ENCODE peak calls at places on chromosome 7, in four cellular contexts. One of them, this sample, is unnamed.

GRCh38 chr7:117995850-117996650 is 122.8 kb upstream of the CTTNBP2 start:
- DNase-seq in H1: no peak
- DNase-seq in GM12878: no peak
- DNase-seq in HepG2: no peak
- DNase-seq in this sample: no peak

GRCh38 chr7:48035967-48036478 is 680 bp downstream of the C7orf57 start:
- DNase-seq in H1: no peak
- DNase-seq in HepG2: no peak
- DNase-seq in GM12878: no peak
- DNase-seq in this sample: no peak

GRCh38 chr7:12564996-12565764 is 5.3 kb upstream of the SCIN start:
- DNase-seq in H1: no peak
- DNase-seq in HepG2: no peak
- DNase-seq in GM12878: no peak
- DNase-seq in this sample: no peak

GRCh38 chr7:20403356-20403755 is 72.7 kb downstream of the ITGB8 start:
- DNase-seq in GM12878: no peak
- DNase-seq in H1: no peak
- DNase-seq in HepG2: no peak
- DNase-seq in this sample: no peak

GRCh38 chr7:49396194-49396593 is 377.2 kb upstream of the VWC2 start:
- DNase-seq in HepG2: no peak
- DNase-seq in GM12878: no peak
- DNase-seq in H1: no peak
- DNase-seq in this sample: no peak

GRCh38 chr7:128361463-128362441 is at the start of gene PRRT4:
- DNase-seq in HepG2: no peak
- DNase-seq in GM12878: no peak
- DNase-seq in H1: no peak
- DNase-seq in this sample: no peak

GRCh38 chr7:30928254-30928872 is 16.7 kb downstream of the AQP1 start:
- DNase-seq in H1: no peak
- DNase-seq in GM12878: no peak
- DNase-seq in HepG2: no peak
- DNase-seq in this sample: no peak

GRCh38 chr7:47132471-47132870 is 449.4 kb downstream of the TNS3 start:
- DNase-seq in HepG2: no peak
- DNase-seq in H1: no peak
- DNase-seq in GM12878: no peak
- DNase-seq in this sample: no peak

GRCh38 chr7:117277576-117277975 is 45.3 kb downstream of the WNT2 start:
- DNase-seq in GM12878: no peak
- DNase-seq in H1: no peak
- DNase-seq in HepG2: no peak
- DNase-seq in this sample: no peak

GRCh38 chr7:141074162-141074989 is 512 bp downstream of the TMEM178B start:
- DNase-seq in GM12878: no peak
- DNase-seq in H1: no peak
- DNase-seq in HepG2: no peak
- DNase-seq in this sample: no peak

GRCh38 chr7:141071855-141072547 is 1.9 kb upstream of the TMEM178B start:
- DNase-seq in HepG2: no peak
- DNase-seq in H1: no peak
- DNase-seq in GM12878: no peak
- DNase-seq in this sample: no peak

GRCh38 chr7:141072548-141073172 is 1.2 kb upstream of the TMEM178B start:
- DNase-seq in HepG2: no peak
- DNase-seq in GM12878: no peak
- DNase-seq in H1: no peak
- DNase-seq in this sample: no peak

GRCh38 chr7:141073641-141074161 is at the start of gene TMEM178B:
- DNase-seq in GM12878: no peak
- DNase-seq in HepG2: no peak
- DNase-seq in H1: no peak
- DNase-seq in this sample: no peak

DNA sequence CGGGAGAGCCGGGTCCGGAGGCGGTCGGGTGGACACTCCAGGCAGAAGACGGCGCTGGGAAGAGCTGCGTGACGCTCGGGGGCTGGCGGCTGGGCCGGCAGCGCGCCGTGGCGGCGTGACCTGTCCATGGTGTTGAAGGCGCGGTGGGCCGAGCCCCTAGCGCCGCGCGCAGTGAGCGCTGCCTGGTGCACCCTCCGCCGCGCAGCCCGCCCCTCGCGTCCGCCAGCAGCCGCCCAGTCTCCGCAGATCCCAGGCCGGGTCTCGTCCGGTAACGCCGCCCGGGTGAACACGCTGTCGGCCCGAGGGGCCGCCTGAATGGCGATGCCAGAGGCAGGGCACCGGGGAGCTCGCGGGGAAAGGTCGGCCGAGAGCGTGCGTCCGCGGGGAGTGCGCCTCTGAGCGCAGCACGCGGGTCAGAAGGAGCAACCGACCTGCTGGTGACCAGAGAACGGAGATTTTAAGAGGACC is 657 bp upstream of the TMEM178B start:
- DNase-seq in HepG2: peak; percentile 3
- DNase-seq in GM12878: no peak
- DNase-seq in H1: no peak
- DNase-seq in this sample: no peak
- TF ChIP-seq SUZ12 in HepG2: no peak
- TF ChIP-seq SUZ12 in GM12878: no peak
- TF ChIP-seq SUZ12 in H1: peak; percentile 41
- TF ChIP-seq SUZ12 in this sample: no peak

GRCh38 chr7:139748936-139749335 is 28.9 kb downstream of the HIPK2 start:
- DNase-seq in GM12878: no peak
- DNase-seq in H1: no peak
- DNase-seq in HepG2: no peak
- DNase-seq in this sample: no peak
- H3K4me1 ChIP-seq in GM12878: no peaks in the 10 kb centered on the region
- H3K4me1 ChIP-seq in H1: no peaks in the 10 kb centered on the region
- H3K4me1 ChIP-seq in HepG2: peaks cover 69% of the 10 kb centered on the region
- H3K4me1 ChIP-seq in this sample: peaks cover 3% of the 10 kb centered on the region

GRCh38 chr7:71453630-71454029 is 321.7 kb downstream of the GALNT17 start:
- DNase-seq in HepG2: no peak
- DNase-seq in H1: no peak
- DNase-seq in GM12878: no peak
- DNase-seq in this sample: no peak

GRCh38 chr7:71454981-71455380 is 323.0 kb downstream of the GALNT17 start:
- DNase-seq in H1: no peak
- DNase-seq in GM12878: no peak
- DNase-seq in HepG2: no peak
- DNase-seq in this sample: no peak

GRCh38 chr7:71459137-71459536 is 327.2 kb downstream of the GALNT17 start:
- DNase-seq in H1: no peak
- DNase-seq in HepG2: no peak
- DNase-seq in GM12878: no peak
- DNase-seq in this sample: no peak

GRCh38 chr7:71457881-71458590 is 326.1 kb downstream of the GALNT17 start:
- DNase-seq in H1: no peak
- DNase-seq in HepG2: no peak
- DNase-seq in GM12878: no peak
- DNase-seq in this sample: no peak

GRCh38 chr7:71457021-71457420 is 325.1 kb downstream of the GALNT17 start:
- DNase-seq in HepG2: no peak
- DNase-seq in H1: peak; percentile 51
- DNase-seq in GM12878: no peak
- DNase-seq in this sample: peak; percentile 56
- TF ChIP-seq SUZ12 in HepG2: no peak
- TF ChIP-seq SUZ12 in H1: no peak
- TF ChIP-seq SUZ12 in GM12878: no peak
- TF ChIP-seq SUZ12 in this sample: no peak

DNA sequence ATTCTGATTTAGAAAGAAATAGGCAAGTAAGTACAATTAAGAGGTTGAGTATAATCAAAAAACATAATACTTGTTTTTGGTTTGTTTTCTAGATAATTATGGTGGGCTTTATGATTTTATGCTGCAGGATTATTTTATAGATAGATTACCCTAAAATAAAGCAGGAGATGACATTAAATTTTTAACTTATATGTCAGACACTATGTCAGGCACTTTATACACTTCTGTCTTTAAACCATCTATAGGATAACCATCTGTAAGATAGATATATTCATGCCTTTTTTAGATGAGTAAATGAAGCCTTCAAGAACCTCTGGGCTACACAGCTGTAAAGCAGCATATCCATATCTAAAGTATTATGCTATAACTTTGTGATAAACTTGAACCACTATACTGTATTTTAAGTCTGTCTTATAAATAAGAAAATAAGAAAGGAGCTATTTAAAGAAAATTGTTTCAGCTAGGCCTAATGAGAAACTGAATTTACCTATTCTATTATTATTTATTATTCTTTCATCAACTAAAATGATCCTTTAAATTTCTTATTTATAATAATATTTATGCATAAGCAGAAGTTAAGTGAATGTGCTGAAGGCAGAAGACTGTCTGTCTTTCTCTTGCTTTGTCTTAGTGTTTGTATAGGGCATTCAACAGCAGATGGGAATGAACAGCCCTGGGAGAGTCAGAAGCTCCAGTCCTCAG is 94.0 kb downstream of the CPED1 start:
- DNase-seq in HepG2: no peak
- DNase-seq in H1: no peak
- DNase-seq in GM12878: no peak
- DNase-seq in this sample: no peak
- H3K4me1 ChIP-seq in HepG2: peaks cover 11% of the 10 kb centered on the region
- H3K4me1 ChIP-seq in H1: no peaks in the 10 kb centered on the region
- H3K4me1 ChIP-seq in GM12878: no peaks in the 10 kb centered on the region
- H3K4me1 ChIP-seq in this sample: no peaks in the 10 kb centered on the region

DNA sequence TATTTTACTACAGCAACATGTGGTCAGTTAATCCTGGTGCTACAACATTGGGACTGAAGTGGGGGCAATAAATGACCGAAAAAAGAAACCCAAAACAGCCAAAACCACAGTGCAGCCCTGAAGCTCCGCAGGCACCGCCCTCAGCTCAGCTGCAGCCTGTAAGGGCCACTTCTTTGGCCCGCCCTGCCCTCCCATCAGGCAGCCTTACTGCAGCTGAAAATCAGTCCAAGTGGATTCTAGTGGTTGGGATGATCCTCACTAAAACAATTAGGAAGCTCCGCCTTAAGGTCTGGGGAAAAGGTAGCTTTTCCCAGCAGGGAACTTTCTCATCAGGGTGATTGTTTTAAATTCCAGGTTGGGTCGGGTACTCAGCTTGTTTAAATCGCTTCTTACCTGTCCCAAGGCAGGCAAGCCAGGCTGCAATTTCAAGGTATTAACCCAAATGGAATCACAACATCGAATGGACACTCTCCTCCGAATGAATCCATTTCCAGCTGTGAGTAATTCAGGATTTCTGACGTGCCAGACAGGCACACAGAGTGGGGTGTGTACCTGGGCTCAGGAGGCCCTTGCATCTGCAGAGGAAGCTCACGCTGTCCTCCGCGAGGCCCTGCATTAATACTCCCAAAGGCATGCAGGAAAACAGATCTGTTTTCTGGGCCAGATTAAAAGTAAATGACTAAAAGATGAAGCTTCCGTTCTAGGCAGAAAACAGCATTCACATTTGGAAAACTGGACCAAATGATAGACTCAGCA is 104.2 kb downstream of the CREB5 start:
- DNase-seq in GM12878: no peak
- DNase-seq in HepG2: no peak
- DNase-seq in H1: peak; percentile 33
- DNase-seq in this sample: peak; percentile 40
- TF ChIP-seq SUZ12 in GM12878: no peak
- TF ChIP-seq SUZ12 in HepG2: no peak
- TF ChIP-seq SUZ12 in H1: no peak
- TF ChIP-seq SUZ12 in this sample: no peak

DNA sequence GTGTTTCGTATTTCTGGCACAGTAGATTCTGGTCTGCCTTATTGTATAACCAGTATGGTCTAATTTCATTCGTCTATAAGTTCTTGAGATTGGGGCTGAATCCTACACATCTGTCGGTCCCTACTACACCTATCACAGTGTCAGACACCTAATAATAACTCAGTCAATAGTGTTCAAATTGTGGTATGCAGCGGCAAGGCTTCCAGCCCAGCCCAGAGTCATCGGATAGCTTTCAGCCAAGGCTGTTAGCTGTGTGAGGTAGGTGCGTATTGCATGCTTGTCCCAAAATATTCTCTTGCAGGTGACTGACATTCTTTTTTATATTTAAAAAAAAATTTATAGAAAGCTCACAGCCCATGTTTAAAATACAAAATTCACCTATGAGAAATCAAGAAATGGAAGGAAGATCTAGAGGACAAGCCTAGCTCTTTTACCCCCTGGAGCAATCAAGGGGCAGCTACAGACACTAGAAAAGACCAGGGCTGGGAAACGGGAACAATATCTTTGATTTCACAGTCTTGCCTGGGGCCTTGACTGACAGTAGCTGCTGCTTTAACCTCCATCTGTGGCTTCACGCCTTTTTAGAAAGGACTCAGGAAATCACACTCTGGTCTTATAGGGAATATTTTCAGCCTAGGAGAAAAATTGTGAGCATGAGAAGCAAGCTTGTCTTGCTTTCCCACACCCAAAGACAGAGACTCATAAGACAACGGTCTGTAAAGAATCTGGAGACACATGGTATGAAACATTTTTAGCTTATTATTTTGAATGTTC is 9.5 kb upstream of the ASB4 start:
- DNase-seq in HepG2: no peak
- DNase-seq in H1: no peak
- DNase-seq in GM12878: no peak
- DNase-seq in this sample: no peak
- H3K4me1 ChIP-seq in HepG2: peaks cover 42% of the 10 kb centered on the region
- H3K4me1 ChIP-seq in H1: no peaks in the 10 kb centered on the region
- H3K4me1 ChIP-seq in GM12878: peaks cover 4% of the 10 kb centered on the region
- H3K4me1 ChIP-seq in this sample: no peaks in the 10 kb centered on the region